ENCODE peak calls at places on chromosomes 6 and 20, in seven cellular contexts. One of them, this sample, is unnamed.

GRCh38 chr6:106309766-106310373 is 15.7 kb downstream of the ATG5 start:
- DNase-seq in MM.1S: no peak
- DNase-seq in PC-3: peak
- DNase-seq in GM23338: no peak
- DNase-seq in GM23248: peak
- DNase-seq in HCT116: peak
- DNase-seq in neural progenitor cell: no peak
- DNase-seq in this sample: no peak

GRCh38 chr6:4017058-4017457 is 61.9 kb downstream of the FAM217A start:
- DNase-seq in MM.1S: no peak
- DNase-seq in GM23338: no peak
- DNase-seq in neural progenitor cell: no peak
- DNase-seq in GM23248: no peak
- DNase-seq in HCT116: no peak
- DNase-seq in PC-3: no peak
- DNase-seq in this sample: no peak

GRCh38 chr6:1940381-1940780 is 305.0 kb downstream of the GMDS start:
- DNase-seq in PC-3: no peak
- DNase-seq in MM.1S: no peak
- DNase-seq in GM23338: no peak
- DNase-seq in HCT116: no peak
- DNase-seq in neural progenitor cell: no peak
- DNase-seq in GM23248: no peak
- DNase-seq in this sample: no peak

GRCh38 chr20:38007526-38007925 is 25.7 kb downstream of the TTI1 start:
- DNase-seq in MM.1S: no peak
- DNase-seq in GM23248: no peak
- DNase-seq in GM23338: no peak
- DNase-seq in neural progenitor cell: no peak
- DNase-seq in HCT116: no peak
- DNase-seq in PC-3: no peak
- DNase-seq in this sample: no peak

GRCh38 chr20:18138639-18139583 is 1.2 kb downstream of the KAT14 start:
- DNase-seq in MM.1S: no peak
- DNase-seq in GM23338: no peak
- DNase-seq in PC-3: no peak
- DNase-seq in GM23248: peak
- DNase-seq in HCT116: no peak
- DNase-seq in neural progenitor cell: no peak
- DNase-seq in this sample: peak

GRCh38 chr20:63540417-63541186 is 3.4 kb upstream of the PTK6 start:
- DNase-seq in HCT116: no peak
- DNase-seq in GM23248: peak
- DNase-seq in PC-3: peak
- DNase-seq in GM23338: no peak
- DNase-seq in MM.1S: no peak
- DNase-seq in neural progenitor cell: no peak
- DNase-seq in this sample: no peak

GRCh38 chr6:39420300-39421265 is 98.1 kb upstream of the KCNK16 start:
- DNase-seq in neural progenitor cell: no peak
- DNase-seq in HCT116: no peak
- DNase-seq in GM23338: no peak
- DNase-seq in GM23248: no peak
- DNase-seq in MM.1S: no peak
- DNase-seq in PC-3: peak
- DNase-seq in this sample: no peak

GRCh38 chr20:63873477-63873971 is 8.5 kb downstream of the TPD52L2 start:
- DNase-seq in GM23248: peak
- DNase-seq in HCT116: no peak
- DNase-seq in neural progenitor cell: no peak
- DNase-seq in PC-3: peak
- DNase-seq in GM23338: no peak
- DNase-seq in MM.1S: no peak
- DNase-seq in this sample: no peak

GRCh38 chr6:89596056-89596455 is 42.5 kb downstream of the LYRM2 start:
- DNase-seq in MM.1S: peak
- DNase-seq in GM23338: no peak
- DNase-seq in PC-3: no peak
- DNase-seq in GM23248: no peak
- DNase-seq in HCT116: no peak
- DNase-seq in neural progenitor cell: no peak
- DNase-seq in this sample: no peak

GRCh38 chr6:19835605-19836004 is 1.6 kb upstream of the ID4 start:
- DNase-seq in GM23338: no peak
- DNase-seq in PC-3: peak
- DNase-seq in neural progenitor cell: no peak
- DNase-seq in GM23248: no peak
- DNase-seq in MM.1S: no peak
- DNase-seq in HCT116: no peak
- DNase-seq in this sample: no peak

GRCh38 chr6:106082735-106083398 is 3.3 kb upstream of the PRDM1 start:
- DNase-seq in neural progenitor cell: no peak
- DNase-seq in HCT116: no peak
- DNase-seq in PC-3: peak
- DNase-seq in MM.1S: no peak
- DNase-seq in GM23248: peak
- DNase-seq in GM23338: no peak
- DNase-seq in this sample: no peak

GRCh38 chr20:32986331-32986966 is 17.8 kb downstream of the SUN5 start:
- DNase-seq in neural progenitor cell: no peak
- DNase-seq in GM23338: no peak
- DNase-seq in MM.1S: no peak
- DNase-seq in HCT116: no peak
- DNase-seq in PC-3: no peak
- DNase-seq in GM23248: no peak
- DNase-seq in this sample: no peak

GRCh38 chr6:100538086-100538485 is 73.4 kb upstream of the SIM1 start:
- DNase-seq in PC-3: no peak
- DNase-seq in neural progenitor cell: no peak
- DNase-seq in GM23338: no peak
- DNase-seq in GM23248: no peak
- DNase-seq in HCT116: no peak
- DNase-seq in MM.1S: no peak
- DNase-seq in this sample: no peak

GRCh38 chr20:57432874-57433491 is 41.8 kb downstream of the RBM38 start:
- DNase-seq in GM23338: no peak
- DNase-seq in neural progenitor cell: no peak
- DNase-seq in PC-3: peak
- DNase-seq in GM23248: peak
- DNase-seq in MM.1S: peak
- DNase-seq in HCT116: no peak
- DNase-seq in this sample: no peak

GRCh38 chr20:57092112-57092899 is 174.1 kb downstream of the BMP7 start:
- DNase-seq in GM23338: peak
- DNase-seq in HCT116: peak
- DNase-seq in GM23248: peak
- DNase-seq in neural progenitor cell: peak
- DNase-seq in PC-3: peak
- DNase-seq in MM.1S: peak
- DNase-seq in this sample: peak

GRCh38 chr6:106442351-106442750 is 81.8 kb downstream of the CRYBG1 start:
- DNase-seq in HCT116: no peak
- DNase-seq in GM23338: no peak
- DNase-seq in PC-3: peak
- DNase-seq in neural progenitor cell: no peak
- DNase-seq in GM23248: no peak
- DNase-seq in MM.1S: no peak
- DNase-seq in this sample: no peak

GRCh38 chr6:156982168-156982567 is 205.0 kb downstream of the ARID1B start:
- DNase-seq in PC-3: no peak
- DNase-seq in MM.1S: no peak
- DNase-seq in neural progenitor cell: no peak
- DNase-seq in GM23248: no peak
- DNase-seq in HCT116: no peak
- DNase-seq in GM23338: no peak
- DNase-seq in this sample: no peak

GRCh38 chr6:56995347-56995746 is 40.4 kb downstream of the BEND6 start:
- DNase-seq in PC-3: peak
- DNase-seq in GM23248: no peak
- DNase-seq in HCT116: peak
- DNase-seq in neural progenitor cell: no peak
- DNase-seq in MM.1S: peak
- DNase-seq in GM23338: peak
- DNase-seq in this sample: no peak

GRCh38 chr6:56243518-56244070 is 3.8 kb downstream of the COL21A1 start:
- DNase-seq in HCT116: no peak
- DNase-seq in GM23248: no peak
- DNase-seq in PC-3: no peak
- DNase-seq in neural progenitor cell: no peak
- DNase-seq in GM23338: no peak
- DNase-seq in MM.1S: no peak
- DNase-seq in this sample: no peak

GRCh38 chr6:106446287-106446885 is 85.9 kb downstream of the CRYBG1 start:
- DNase-seq in neural progenitor cell: no peak
- DNase-seq in MM.1S: peak
- DNase-seq in GM23248: peak
- DNase-seq in GM23338: peak
- DNase-seq in PC-3: peak
- DNase-seq in HCT116: no peak
- DNase-seq in this sample: no peak

GRCh38 chr20:7841291-7841966 is 98.8 kb downstream of the HAO1 start:
- DNase-seq in GM23248: peak
- DNase-seq in neural progenitor cell: no peak
- DNase-seq in PC-3: peak
- DNase-seq in HCT116: no peak
- DNase-seq in GM23338: no peak
- DNase-seq in MM.1S: no peak
- DNase-seq in this sample: no peak

GRCh38 chr20:277496-277781 is 13.1 kb downstream of the C20orf96 start:
- DNase-seq in MM.1S: no peak
- DNase-seq in HCT116: no peak
- DNase-seq in PC-3: no peak
- DNase-seq in GM23248: no peak
- DNase-seq in neural progenitor cell: no peak
- DNase-seq in GM23338: no peak
- DNase-seq in this sample: no peak

GRCh38 chr20:46174469-46175126 is 56.5 kb downstream of the CD40 start:
- DNase-seq in GM23248: peak
- DNase-seq in neural progenitor cell: peak
- DNase-seq in GM23338: peak
- DNase-seq in PC-3: peak
- DNase-seq in HCT116: peak
- DNase-seq in MM.1S: peak
- DNase-seq in this sample: peak

GRCh38 chr6:47132724-47133123 is 90.6 kb upstream of the ADGRF1 start:
- DNase-seq in GM23338: no peak
- DNase-seq in GM23248: no peak
- DNase-seq in MM.1S: no peak
- DNase-seq in PC-3: no peak
- DNase-seq in HCT116: no peak
- DNase-seq in neural progenitor cell: no peak
- DNase-seq in this sample: no peak
- TF ChIP-seq EZH2 in GM23338: no peak
- TF ChIP-seq EZH2 in GM23248: no peak
- TF ChIP-seq EZH2 in MM.1S: no peak
- TF ChIP-seq EZH2 in PC-3: no peak
- TF ChIP-seq EZH2 in HCT116: no peak
- TF ChIP-seq EZH2 in neural progenitor cell: no peak
- TF ChIP-seq EZH2 in this sample: no peak

DNA sequence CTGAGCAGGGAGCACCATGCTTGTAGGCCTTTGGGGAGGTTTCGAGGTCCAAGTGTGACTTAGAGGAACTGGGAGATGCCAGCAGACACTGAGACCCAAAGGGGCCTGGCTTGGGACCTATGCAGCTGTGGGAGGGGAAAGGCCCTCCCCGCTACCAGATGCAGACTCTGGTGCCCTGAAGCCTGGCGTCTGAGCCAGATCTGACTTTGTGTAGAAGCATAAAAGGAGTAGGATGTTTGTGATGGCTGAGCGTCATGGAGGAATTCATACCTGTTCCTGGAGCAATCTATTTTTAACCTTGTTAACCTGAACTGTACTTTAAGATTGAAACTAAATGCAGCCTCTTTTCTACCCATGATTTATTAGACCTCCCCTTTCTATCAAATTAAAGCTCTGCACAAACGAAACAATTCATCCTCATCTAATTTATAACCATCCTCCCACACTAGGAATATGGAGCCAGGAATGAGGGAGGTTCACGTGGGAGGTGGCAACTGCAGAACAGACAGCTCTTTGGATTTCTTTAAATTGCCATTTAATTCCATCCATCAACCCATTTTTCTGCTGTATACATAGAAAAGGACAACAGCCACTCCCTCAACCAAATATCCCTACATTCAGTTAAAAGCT is 172.6 kb upstream of the AGPAT4 start:
- DNase-seq in HCT116: no peak
- DNase-seq in neural progenitor cell: no peak
- DNase-seq in MM.1S: no peak
- DNase-seq in GM23338: no peak
- DNase-seq in PC-3: no peak
- DNase-seq in GM23248: no peak
- DNase-seq in this sample: no peak
- H3K27ac ChIP-seq in HCT116: no peak
- H3K27ac ChIP-seq in neural progenitor cell: no peak
- H3K27ac ChIP-seq in MM.1S: no peak
- H3K27ac ChIP-seq in GM23338: no peak
- H3K27ac ChIP-seq in PC-3: no peak
- H3K27ac ChIP-seq in GM23248: no peak
- H3K27ac ChIP-seq in this sample: no peak

GRCh38 chr20:23407770-23408467 is 13.4 kb downstream of the NAPB start:
- DNase-seq in neural progenitor cell: no peak
- DNase-seq in GM23338: no peak
- DNase-seq in MM.1S: no peak
- DNase-seq in PC-3: no peak
- DNase-seq in HCT116: no peak
- DNase-seq in GM23248: no peak
- DNase-seq in this sample: no peak
- TF ChIP-seq EZH2phosphoT487 in neural progenitor cell: no peak
- TF ChIP-seq EZH2phosphoT487 in GM23338: no peak
- TF ChIP-seq EZH2phosphoT487 in MM.1S: no peak
- TF ChIP-seq EZH2phosphoT487 in PC-3: no peak
- TF ChIP-seq EZH2phosphoT487 in HCT116: no peak
- TF ChIP-seq EZH2phosphoT487 in GM23248: no peak
- TF ChIP-seq EZH2phosphoT487 in this sample: no peak

DNA sequence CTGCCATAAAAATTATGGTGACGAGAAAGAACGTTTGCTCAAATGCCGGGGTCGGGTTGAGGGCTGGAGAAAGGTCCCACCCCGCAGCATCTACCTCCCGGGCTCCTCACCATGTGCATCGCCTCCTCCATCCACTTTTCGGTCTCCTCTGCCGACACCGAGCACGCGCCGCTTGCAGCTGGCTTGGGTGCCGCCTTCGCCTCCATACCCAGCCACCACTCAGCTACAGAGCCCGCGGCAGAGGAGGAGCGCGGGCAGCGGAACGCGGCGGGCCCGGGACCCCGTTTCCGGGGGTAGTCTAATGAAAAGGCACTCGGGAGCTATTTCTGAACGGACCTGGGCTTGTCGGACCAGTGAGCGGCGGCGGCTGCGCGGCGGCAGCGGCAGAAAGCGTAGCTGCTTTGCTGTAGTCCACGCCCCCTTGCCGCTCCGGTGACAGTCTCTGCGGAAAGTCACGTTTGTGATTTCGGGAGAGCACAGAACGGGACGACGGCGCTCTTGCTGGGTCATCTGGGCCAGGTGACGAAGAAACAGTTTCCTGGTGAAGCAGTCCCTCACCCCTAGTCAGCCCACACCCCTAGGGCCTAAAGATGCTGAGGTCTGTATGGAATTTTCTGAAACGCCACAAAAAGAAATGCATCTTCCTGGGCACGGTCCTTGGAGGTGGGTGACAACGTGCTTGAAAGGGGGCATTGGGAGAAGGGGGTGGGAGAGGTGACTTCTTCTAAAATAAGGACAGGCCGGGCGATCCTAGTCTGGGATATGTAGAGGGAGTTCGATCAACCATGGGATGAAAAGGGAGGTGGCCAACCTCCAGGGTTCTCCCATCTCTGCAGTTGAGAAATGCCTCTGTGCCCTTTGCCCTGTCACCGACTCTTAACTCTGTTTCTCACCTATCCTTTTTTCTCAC is at the start of the genes ADAT2 and PEX3:
- DNase-seq in HCT116: peak
- DNase-seq in GM23248: peak
- DNase-seq in neural progenitor cell: peak
- DNase-seq in PC-3: peak
- DNase-seq in MM.1S: peak
- DNase-seq in GM23338: peak
- DNase-seq in this sample: peak
- TF ChIP-seq EZH2 in HCT116: no peak
- TF ChIP-seq EZH2 in GM23248: no peak
- TF ChIP-seq EZH2 in neural progenitor cell: peak
- TF ChIP-seq EZH2 in PC-3: no peak
- TF ChIP-seq EZH2 in MM.1S: no peak
- TF ChIP-seq EZH2 in GM23338: no peak
- TF ChIP-seq EZH2 in this sample: no peak